ENCODE peak calls at places on chromosome 3, in nine cellular contexts. H is ACHN; P is amniotic stem cell; Z is stimulated activated CD4-positive, alpha-beta T cell treated with anti-CD3 and anti-CD28 coated beads, Interleukin-2, amount 100 ng/mL, for 48 hours; O is GM20000; Q is T-cell; S is Ammon's horn; Y is left cardiac atrium; D is GM10248. L is an unnamed sample.

GRCh38 chr3:158992466-158992865 is 190.6 kb downstream of the MFSD1 start:
- DNase-seq in O (no peak), Y (no peak), D (no peak), Z (no peak), S (no peak), Q (no peak), P (no peak), H (no peak), L (no peak)

GRCh38 chr3:51099794-51100542 is 285.1 kb upstream of the MANF start:
- DNase-seq in O (peak; percentile 19), Z (peak; percentile 3), H (peak; percentile 63), Y (peak; percentile 34), D (peak; percentile 23), Q (no peak), S (no peak), P (peak; percentile 13), L (peak; percentile 63)

GRCh38 chr3:64151335-64151871 is 73.9 kb downstream of the PRICKLE2 start:
- DNase-seq in H (no peak), Y (no peak), S (no peak), P (no peak), Z (no peak), Q (no peak), O (no peak), D (no peak), L (no peak)

GRCh38 chr3:61371123-61371522 is 119.9 kb upstream of the FHIT start:
- DNase-seq in Y (no peak), P (no peak), Q (no peak), O (peak; percentile 42), Z (no peak), S (no peak), D (peak; percentile 32), H (peak; percentile 38), L (peak; percentile 36)

GRCh38 chr3:98341758-98342157 is 11.9 kb upstream of the OR5K4 start:
- DNase-seq in Q (no peak), Z (no peak), S (no peak), O (no peak), Y (no peak), H (no peak), P (no peak), D (no peak), L (no peak)

GRCh38 chr3:70982700-70983140 is 600.8 kb downstream of the FOXP1 start:
- DNase-seq in Q (no peak), P (peak; percentile 47), Y (peak; percentile 39), Z (no peak), D (no peak), H (peak; percentile 70), S (peak; percentile 69), O (peak; percentile 41), L (peak; percentile 14)

GRCh38 chr3:162780313-162780712 is 1283.7 kb downstream of the OTOL1 start:
- DNase-seq in O (no peak), S (no peak), D (no peak), Z (no peak), Q (no peak), H (no peak), Y (no peak), P (no peak), L (no peak)

GRCh38 chr3:149152420-149152819 is 23.0 kb downstream of the HPS3 start:
- DNase-seq in Y (no peak), Z (peak; percentile 7), S (no peak), Q (no peak), P (no peak), O (peak; percentile 30), D (peak; percentile 23), H (no peak), L (no peak)

GRCh38 chr3:65871305-65872141 is 167.2 kb downstream of the MAGI1 start:
- DNase-seq in P (no peak), S (no peak), Q (no peak), O (no peak), H (peak; percentile 44), D (no peak), Y (peak; percentile 44), Z (no peak), L (peak; percentile 53)

GRCh38 chr3:102229062-102229655 is 205.7 kb upstream of the ZPLD1 start:
- DNase-seq in P (peak; percentile 32), D (peak; percentile 27), S (peak; percentile 89), Q (peak; percentile 75), Y (peak; percentile 70), H (peak; percentile 77), O (peak; percentile 45), Z (peak; percentile 73), L (peak; percentile 66)

GRCh38 chr3:143135150-143135549 is 15.6 kb downstream of the CHST2 start:
- DNase-seq in P (peak; percentile 84), Q (no peak), S (peak; percentile 53), Y (no peak), D (no peak), Z (no peak), H (peak; percentile 66), O (no peak), L (no peak)

GRCh38 chr3:146159037-146159436 is 1.9 kb downstream of the PLOD2 start:
- DNase-seq in O (no peak), Q (no peak), P (no peak), S (no peak), Y (no peak), D (no peak), H (peak; percentile 29), Z (no peak), L (no peak)

GRCh38 chr3:159798951-159799350 is 189.7 kb upstream of the IL12A start:
- DNase-seq in O (no peak), Q (no peak), H (peak; percentile 19), S (no peak), Z (no peak), D (no peak), P (no peak), Y (no peak), L (no peak)

GRCh38 chr3:78506038-78506437 is 1261.8 kb downstream of the ROBO1 start:
- DNase-seq in Q (no peak), D (no peak), Y (no peak), P (no peak), O (no peak), H (no peak), S (no peak), Z (no peak), L (no peak)

GRCh38 chr3:71121429-71122167 is 461.9 kb downstream of the FOXP1 start:
- DNase-seq in Z (no peak), P (no peak), Q (no peak), S (no peak), H (no peak), Y (no peak), D (no peak), O (no peak), L (no peak)

GRCh38 chr3:132871956-132872355 is 149.7 kb upstream of the NPHP3 start:
- DNase-seq in Z (no peak), P (no peak), D (no peak), Q (no peak), S (no peak), O (no peak), Y (no peak), H (no peak), L (no peak)

GRCh38 chr3:170947018-170947769 is 38.8 kb upstream of the EIF5A2 start:
- DNase-seq in D (no peak), Z (no peak), P (no peak), Q (no peak), H (no peak), O (no peak), Y (no peak), S (no peak), L (no peak)

GRCh38 chr3:52779011-52779410 is 1.6 kb downstream of the ITIH1 start:
- DNase-seq in Z (no peak), P (no peak), H (no peak), Q (no peak), S (no peak), D (no peak), Y (no peak), O (no peak), L (no peak)

GRCh38 chr3:168431436-168431835 is 335.7 kb upstream of the GOLIM4 start:
- DNase-seq in Q (no peak), D (no peak), O (no peak), P (no peak), S (no peak), H (no peak), Y (no peak), Z (no peak), L (no peak)

GRCh38 chr3:86801921-86802320 is 189.0 kb downstream of the VGLL3 start:
- DNase-seq in H (no peak), O (no peak), S (no peak), D (no peak), Y (no peak), P (no peak), Z (no peak), Q (no peak), L (no peak)

GRCh38 chr3:148202386-148202785 is 495.3 kb upstream of the AGTR1 start:
- DNase-seq in H (peak; percentile 1), Z (no peak), S (no peak), Y (no peak), O (no peak), D (no peak), Q (no peak), P (no peak), L (no peak)

GRCh38 chr3:193869221-193870201 is 266.4 kb upstream of the HES1 start:
- DNase-seq in P (no peak), Z (peak; percentile 13), Y (peak; percentile 74), D (peak; percentile 48), Q (no peak), O (no peak), H (peak; percentile 90), S (no peak), L (no peak)

GRCh38 chr3:45628746-45629145 is 34.2 kb downstream of the LIMD1 start:
- DNase-seq in S (no peak), H (no peak), D (no peak), O (no peak), Z (no peak), Y (no peak), Q (no peak), P (no peak), L (no peak)